ENCODE peak calls at places on chromosomes 12 and 14, in seven cellular contexts. One of them, this sample, is unnamed. For H3K9me3, the result is how much of the 10 kb centered on the place peaks cover.

GRCh38 chr12:97748298-97748697 is 285.7 kb downstream of the RMST start:
- DNase-seq in heart right ventricle: no peak
- DNase-seq in CD8-positive, alpha-beta memory T cell: no peak
- DNase-seq in tibial artery: no peak
- DNase-seq in IMR-90: no peak
- DNase-seq in body of pancreas: no peak
- DNase-seq in pancreas: no peak
- DNase-seq in this sample: no peak

GRCh38 chr12:68772714-68773113 is 26.7 kb downstream of the SLC35E3 start:
- DNase-seq in heart right ventricle: no peak
- DNase-seq in CD8-positive, alpha-beta memory T cell: no peak
- DNase-seq in tibial artery: no peak
- DNase-seq in IMR-90: no peak
- DNase-seq in body of pancreas: no peak
- DNase-seq in pancreas: no peak
- DNase-seq in this sample: no peak

GRCh38 chr12:57146092-57146491 is 1.3 kb downstream of the LRP1-AS start:
- DNase-seq in heart right ventricle: no peak
- DNase-seq in CD8-positive, alpha-beta memory T cell: no peak
- DNase-seq in tibial artery: no peak
- DNase-seq in IMR-90: no peak
- DNase-seq in body of pancreas: no peak
- DNase-seq in pancreas: no peak
- DNase-seq in this sample: peak

GRCh38 chr12:74317078-74317581 is 220.5 kb upstream of the ATXN7L3B start:
- DNase-seq in heart right ventricle: no peak
- DNase-seq in CD8-positive, alpha-beta memory T cell: no peak
- DNase-seq in tibial artery: no peak
- DNase-seq in IMR-90: no peak
- DNase-seq in body of pancreas: peak
- DNase-seq in pancreas: no peak
- DNase-seq in this sample: no peak

GRCh38 chr12:94149781-94150482 is 1.6 kb downstream of the PLXNC1 start:
- DNase-seq in heart right ventricle: peak
- DNase-seq in CD8-positive, alpha-beta memory T cell: no peak
- DNase-seq in tibial artery: peak
- DNase-seq in IMR-90: no peak
- DNase-seq in body of pancreas: peak
- DNase-seq in pancreas: no peak
- DNase-seq in this sample: peak

GRCh38 chr12:111112699-111113098 is 192.3 kb upstream of the MYL2 start:
- DNase-seq in heart right ventricle: no peak
- DNase-seq in CD8-positive, alpha-beta memory T cell: no peak
- DNase-seq in tibial artery: no peak
- DNase-seq in IMR-90: no peak
- DNase-seq in body of pancreas: no peak
- DNase-seq in pancreas: no peak
- DNase-seq in this sample: no peak

GRCh38 chr14:32821989-32822653 is 116.6 kb upstream of the NPAS3 start:
- DNase-seq in heart right ventricle: no peak
- DNase-seq in CD8-positive, alpha-beta memory T cell: no peak
- DNase-seq in tibial artery: no peak
- DNase-seq in IMR-90: peak
- DNase-seq in body of pancreas: no peak
- DNase-seq in pancreas: no peak
- DNase-seq in this sample: no peak

GRCh38 chr12:76274699-76275098 is 73.5 kb downstream of the BBS10 start:
- DNase-seq in heart right ventricle: no peak
- DNase-seq in CD8-positive, alpha-beta memory T cell: no peak
- DNase-seq in tibial artery: no peak
- DNase-seq in IMR-90: peak
- DNase-seq in body of pancreas: no peak
- DNase-seq in pancreas: no peak
- DNase-seq in this sample: no peak

GRCh38 chr14:57833304-57833703 is 32.6 kb downstream of the SLC35F4 start:
- DNase-seq in heart right ventricle: no peak
- DNase-seq in CD8-positive, alpha-beta memory T cell: no peak
- DNase-seq in tibial artery: peak
- DNase-seq in IMR-90: peak
- DNase-seq in body of pancreas: peak
- DNase-seq in pancreas: peak
- DNase-seq in this sample: peak

GRCh38 chr14:92759300-92759678 is 10.9 kb upstream of the LGMN start:
- DNase-seq in heart right ventricle: no peak
- DNase-seq in CD8-positive, alpha-beta memory T cell: no peak
- DNase-seq in tibial artery: no peak
- DNase-seq in IMR-90: peak
- DNase-seq in body of pancreas: no peak
- DNase-seq in pancreas: no peak
- DNase-seq in this sample: no peak

GRCh38 chr12:27143676-27144075 is 61.3 kb upstream of the C12orf71 start:
- DNase-seq in heart right ventricle: no peak
- DNase-seq in CD8-positive, alpha-beta memory T cell: no peak
- DNase-seq in tibial artery: no peak
- DNase-seq in IMR-90: no peak
- DNase-seq in body of pancreas: no peak
- DNase-seq in pancreas: no peak
- DNase-seq in this sample: no peak

GRCh38 chr14:58167057-58167456 is 15.0 kb upstream of the ARMH4 start:
- DNase-seq in heart right ventricle: no peak
- DNase-seq in CD8-positive, alpha-beta memory T cell: no peak
- DNase-seq in tibial artery: no peak
- DNase-seq in IMR-90: no peak
- DNase-seq in body of pancreas: no peak
- DNase-seq in pancreas: no peak
- DNase-seq in this sample: no peak

GRCh38 chr12:124910561-124911478 is 3.6 kb downstream of the UBC start:
- DNase-seq in heart right ventricle: no peak
- DNase-seq in CD8-positive, alpha-beta memory T cell: no peak
- DNase-seq in tibial artery: no peak
- DNase-seq in IMR-90: peak
- DNase-seq in body of pancreas: peak
- DNase-seq in pancreas: no peak
- DNase-seq in this sample: peak

GRCh38 chr14:105533391-105533790 is 7.0 kb downstream of the TMEM121 start:
- DNase-seq in heart right ventricle: no peak
- DNase-seq in CD8-positive, alpha-beta memory T cell: no peak
- DNase-seq in tibial artery: no peak
- DNase-seq in IMR-90: no peak
- DNase-seq in body of pancreas: no peak
- DNase-seq in pancreas: no peak
- DNase-seq in this sample: no peak

GRCh38 chr12:69994593-69995222 is 169.7 kb downstream of the MYRFL start:
- DNase-seq in heart right ventricle: no peak
- DNase-seq in CD8-positive, alpha-beta memory T cell: no peak
- DNase-seq in tibial artery: no peak
- DNase-seq in IMR-90: no peak
- DNase-seq in body of pancreas: peak
- DNase-seq in pancreas: peak
- DNase-seq in this sample: no peak

GRCh38 chr12:68349921-68350606 is 17.9 kb upstream of the MDM1 start:
- DNase-seq in heart right ventricle: no peak
- DNase-seq in CD8-positive, alpha-beta memory T cell: no peak
- DNase-seq in tibial artery: no peak
- DNase-seq in IMR-90: no peak
- DNase-seq in body of pancreas: no peak
- DNase-seq in pancreas: no peak
- DNase-seq in this sample: peak

GRCh38 chr12:14416658-14417057 is 51.2 kb downstream of the ATF7IP start:
- DNase-seq in heart right ventricle: no peak
- DNase-seq in CD8-positive, alpha-beta memory T cell: peak
- DNase-seq in tibial artery: no peak
- DNase-seq in IMR-90: peak
- DNase-seq in body of pancreas: peak
- DNase-seq in pancreas: no peak
- DNase-seq in this sample: peak

GRCh38 chr12:31834158-31834557 is 105.3 kb upstream of the AMN1 start:
- DNase-seq in heart right ventricle: no peak
- DNase-seq in CD8-positive, alpha-beta memory T cell: no peak
- DNase-seq in tibial artery: no peak
- DNase-seq in IMR-90: no peak
- DNase-seq in body of pancreas: no peak
- DNase-seq in pancreas: no peak
- DNase-seq in this sample: no peak

GRCh38 chr12:31835276-31835882 is 106.6 kb upstream of the AMN1 start:
- DNase-seq in heart right ventricle: no peak
- DNase-seq in CD8-positive, alpha-beta memory T cell: no peak
- DNase-seq in tibial artery: no peak
- DNase-seq in IMR-90: no peak
- DNase-seq in body of pancreas: no peak
- DNase-seq in pancreas: no peak
- DNase-seq in this sample: no peak

GRCh38 chr12:31837913-31838312 is 109.1 kb upstream of the AMN1 start:
- DNase-seq in heart right ventricle: no peak
- DNase-seq in CD8-positive, alpha-beta memory T cell: no peak
- DNase-seq in tibial artery: no peak
- DNase-seq in IMR-90: no peak
- DNase-seq in body of pancreas: no peak
- DNase-seq in pancreas: no peak
- DNase-seq in this sample: no peak

GRCh38 chr12:31832740-31833540 is 104.1 kb upstream of the AMN1 start:
- DNase-seq in heart right ventricle: no peak
- DNase-seq in CD8-positive, alpha-beta memory T cell: peak
- DNase-seq in tibial artery: no peak
- DNase-seq in IMR-90: no peak
- DNase-seq in body of pancreas: no peak
- DNase-seq in pancreas: no peak
- DNase-seq in this sample: no peak

DNA sequence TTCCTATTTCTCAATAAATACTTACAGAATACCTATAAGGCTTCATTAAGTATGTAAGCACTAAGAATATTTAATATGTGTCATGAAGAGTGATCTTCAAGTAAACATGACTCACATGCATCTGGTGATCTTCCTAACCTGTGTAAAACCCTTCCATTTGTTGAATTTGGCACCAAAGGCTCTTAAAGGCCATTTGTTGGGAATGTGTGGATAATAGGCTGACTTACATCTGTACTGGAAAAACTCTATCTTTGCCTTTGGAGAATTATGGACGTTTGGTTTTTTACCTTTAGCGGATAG is 104.7 kb upstream of the AMN1 start:
- DNase-seq in heart right ventricle: no peak
- DNase-seq in CD8-positive, alpha-beta memory T cell: no peak
- DNase-seq in tibial artery: no peak
- DNase-seq in IMR-90: no peak
- DNase-seq in body of pancreas: no peak
- DNase-seq in pancreas: no peak
- DNase-seq in this sample: no peak
- H3K9me3 ChIP-seq in heart right ventricle: under half
- H3K9me3 ChIP-seq in CD8-positive, alpha-beta memory T cell: under half
- H3K9me3 ChIP-seq in tibial artery: under half
- H3K9me3 ChIP-seq in IMR-90: under half
- H3K9me3 ChIP-seq in body of pancreas: under half
- H3K9me3 ChIP-seq in pancreas: under half
- H3K9me3 ChIP-seq in this sample: under half

GRCh38 chr14:23707415-23707814 is 71.3 kb downstream of the DHRS2 start:
- DNase-seq in heart right ventricle: no peak
- DNase-seq in CD8-positive, alpha-beta memory T cell: no peak
- DNase-seq in tibial artery: no peak
- DNase-seq in IMR-90: no peak
- DNase-seq in body of pancreas: no peak
- DNase-seq in pancreas: no peak
- DNase-seq in this sample: no peak
- H3K9me3 ChIP-seq in heart right ventricle: under half
- H3K9me3 ChIP-seq in CD8-positive, alpha-beta memory T cell: under half
- H3K9me3 ChIP-seq in tibial artery: under half
- H3K9me3 ChIP-seq in IMR-90: under half
- H3K9me3 ChIP-seq in body of pancreas: under half
- H3K9me3 ChIP-seq in pancreas: under half
- H3K9me3 ChIP-seq in this sample: under half

DNA sequence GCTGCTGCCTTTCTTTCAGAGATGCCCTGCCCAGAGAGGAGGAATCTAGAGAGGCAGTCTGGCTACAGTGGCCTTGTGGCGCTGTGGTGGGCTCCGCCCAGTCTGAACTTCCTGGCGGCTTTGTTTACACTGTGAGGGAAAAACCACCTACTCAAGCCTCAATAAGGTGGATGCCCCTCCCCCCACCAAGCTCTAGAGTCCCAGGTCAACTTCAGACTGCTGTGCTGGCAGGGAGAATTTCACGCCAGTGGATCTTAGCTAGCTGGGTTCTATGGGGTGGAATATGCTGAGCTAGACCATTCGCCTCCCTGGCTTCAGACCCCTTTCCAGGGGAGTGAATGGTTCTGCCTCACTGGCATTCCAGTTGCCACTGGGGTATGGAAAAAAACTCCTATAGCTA is 25.6 kb downstream of the SPATA7 start:
- DNase-seq in heart right ventricle: no peak
- DNase-seq in CD8-positive, alpha-beta memory T cell: no peak
- DNase-seq in tibial artery: no peak
- DNase-seq in IMR-90: no peak
- DNase-seq in body of pancreas: no peak
- DNase-seq in pancreas: no peak
- DNase-seq in this sample: no peak
- H3K9me3 ChIP-seq in heart right ventricle: under half
- H3K9me3 ChIP-seq in CD8-positive, alpha-beta memory T cell: under half
- H3K9me3 ChIP-seq in tibial artery: under half
- H3K9me3 ChIP-seq in IMR-90: under half
- H3K9me3 ChIP-seq in body of pancreas: under half
- H3K9me3 ChIP-seq in pancreas: under half
- H3K9me3 ChIP-seq in this sample: under half

GRCh38 chr14:106788534-106788933 is 1262.2 kb downstream of the TMEM121 start:
- DNase-seq in heart right ventricle: no peak
- DNase-seq in CD8-positive, alpha-beta memory T cell: no peak
- DNase-seq in tibial artery: no peak
- DNase-seq in IMR-90: no peak
- DNase-seq in body of pancreas: no peak
- DNase-seq in pancreas: no peak
- DNase-seq in this sample: no peak

GRCh38 chr14:106790189-106791036 is 1264.0 kb downstream of the TMEM121 start:
- DNase-seq in heart right ventricle: peak
- DNase-seq in CD8-positive, alpha-beta memory T cell: peak
- DNase-seq in tibial artery: peak
- DNase-seq in IMR-90: no peak
- DNase-seq in body of pancreas: peak
- DNase-seq in pancreas: peak
- DNase-seq in this sample: no peak

GRCh38 chr14:106786697-106787096 is 1260.3 kb downstream of the TMEM121 start:
- DNase-seq in heart right ventricle: no peak
- DNase-seq in CD8-positive, alpha-beta memory T cell: no peak
- DNase-seq in tibial artery: no peak
- DNase-seq in IMR-90: no peak
- DNase-seq in body of pancreas: no peak
- DNase-seq in pancreas: no peak
- DNase-seq in this sample: no peak

GRCh38 chr14:106792543-106792942 is 1266.2 kb downstream of the TMEM121 start:
- DNase-seq in heart right ventricle: no peak
- DNase-seq in CD8-positive, alpha-beta memory T cell: no peak
- DNase-seq in tibial artery: no peak
- DNase-seq in IMR-90: no peak
- DNase-seq in body of pancreas: no peak
- DNase-seq in pancreas: no peak
- DNase-seq in this sample: no peak

GRCh38 chr14:106789318-106789717 is 1262.9 kb downstream of the TMEM121 start:
- DNase-seq in heart right ventricle: no peak
- DNase-seq in CD8-positive, alpha-beta memory T cell: no peak
- DNase-seq in tibial artery: no peak
- DNase-seq in IMR-90: no peak
- DNase-seq in body of pancreas: no peak
- DNase-seq in pancreas: no peak
- DNase-seq in this sample: no peak
- H3K9me3 ChIP-seq in heart right ventricle: under half
- H3K9me3 ChIP-seq in CD8-positive, alpha-beta memory T cell: under half
- H3K9me3 ChIP-seq in tibial artery: under half
- H3K9me3 ChIP-seq in IMR-90: under half
- H3K9me3 ChIP-seq in body of pancreas: under half
- H3K9me3 ChIP-seq in pancreas: under half
- H3K9me3 ChIP-seq in this sample: under half